ENCODE peak calls at places on chromosomes 6 and 20, in eight cellular contexts. I, J, S, Y, U, W, E and O are unnamed samples.

GRCh38 chr6:13480631-13481501 is 6.5 kb downstream of the GFOD1 start:
- DNase-seq in I (peak), J (peak), S (no peak), Y (no peak), U (no peak), W (no peak), E (no peak), O (no peak)

GRCh38 chr20:32339116-32339515 is 19.0 kb upstream of the ASXL1 start:
- DNase-seq in I (no peak), J (no peak), S (peak), Y (no peak), U (no peak), W (no peak), E (no peak), O (no peak)

GRCh38 chr20:10985536-10985935 is 311.7 kb upstream of the JAG1 start:
- DNase-seq in I (peak), J (peak), S (peak), Y (no peak), U (no peak), W (no peak), E (no peak), O (no peak)

GRCh38 chr6:123053602-123054225 is 57.7 kb downstream of the CLVS2 start:
- DNase-seq in I (no peak), J (no peak), S (no peak), Y (no peak), U (no peak), W (no peak), E (no peak), O (no peak)

GRCh38 chr20:56343861-56344381 is 14.9 kb upstream of the FAM210B start:
- DNase-seq in I (no peak), J (peak), S (peak), Y (no peak), U (peak), W (peak), E (peak), O (no peak)

GRCh38 chr20:5705827-5706226 is 44.4 kb upstream of the SHLD1 start:
- DNase-seq in I (no peak), J (no peak), S (no peak), Y (no peak), U (no peak), W (no peak), E (no peak), O (no peak)

GRCh38 chr6:106117579-106117978 is 31.4 kb downstream of the PRDM1 start:
- DNase-seq in I (no peak), J (no peak), S (no peak), Y (no peak), U (no peak), W (no peak), E (no peak), O (no peak)

GRCh38 chr6:125957845-125958244 is 1.3 kb downstream of the HINT3 start:
- DNase-seq in I (peak), J (no peak), S (peak), Y (no peak), U (no peak), W (no peak), E (no peak), O (no peak)

GRCh38 chr20:47058236-47058635 is 163.6 kb downstream of the EYA2 start:
- DNase-seq in I (no peak), J (no peak), S (no peak), Y (no peak), U (no peak), W (no peak), E (no peak), O (no peak)

GRCh38 chr6:168619560-168620314 is 178.8 kb downstream of the SMOC2 start:
- DNase-seq in I (peak), J (no peak), S (no peak), Y (no peak), U (no peak), W (peak), E (no peak), O (no peak)

GRCh38 chr6:142838821-142839685 is 105.9 kb downstream of the HIVEP2 start:
- DNase-seq in I (peak), J (no peak), S (peak), Y (no peak), U (no peak), W (no peak), E (no peak), O (no peak)

GRCh38 chr6:163427498-163428254 is 13.2 kb downstream of the QKI start:
- DNase-seq in I (peak), J (no peak), S (peak), Y (no peak), U (no peak), W (no peak), E (no peak), O (no peak)

GRCh38 chr20:62895539-62895938 is 30.8 kb downstream of the DIDO1 start:
- DNase-seq in I (no peak), J (no peak), S (no peak), Y (no peak), U (no peak), W (no peak), E (no peak), O (no peak)

GRCh38 chr20:56780266-56780665 is 151.2 kb downstream of the TFAP2C start:
- DNase-seq in I (no peak), J (no peak), S (no peak), Y (no peak), U (no peak), W (no peak), E (no peak), O (no peak)

GRCh38 chr6:150624199-150624598 is 24.5 kb downstream of the PLEKHG1 start:
- DNase-seq in I (no peak), J (no peak), S (no peak), Y (no peak), U (no peak), W (no peak), E (no peak), O (no peak)

GRCh38 chr20:16490696-16491095 is 82.6 kb downstream of the KIF16B start:
- DNase-seq in I (no peak), J (no peak), S (no peak), Y (no peak), U (no peak), W (no peak), E (no peak), O (no peak)

GRCh38 chr6:149925253-149925973 is 2.5 kb upstream of the RAET1G start:
- DNase-seq in I (no peak), J (peak), S (no peak), Y (no peak), U (peak), W (no peak), E (peak), O (no peak)

GRCh38 chr6:149216459-149216858 is 101.1 kb upstream of the TAB2 start:
- DNase-seq in I (no peak), J (no peak), S (no peak), Y (no peak), U (no peak), W (no peak), E (no peak), O (no peak)

GRCh38 chr6:27096834-27097511 is 150.5 kb upstream of the PRSS16 start:
- DNase-seq in I (peak), J (peak), S (peak), Y (no peak), U (peak), W (no peak), E (peak), O (no peak)

GRCh38 chr6:35787266-35788218 is 6.7 kb downstream of the CLPSL1 start:
- DNase-seq in I (no peak), J (no peak), S (no peak), Y (no peak), U (no peak), W (no peak), E (no peak), O (peak)

GRCh38 chr6:156906451-156906850 is 129.3 kb downstream of the ARID1B start:
- DNase-seq in I (no peak), J (no peak), S (no peak), Y (no peak), U (no peak), W (no peak), E (no peak), O (no peak)

GRCh38 chr6:7446056-7446455 is 56.4 kb downstream of the RIOK1 start:
- DNase-seq in I (no peak), J (no peak), S (no peak), Y (no peak), U (no peak), W (no peak), E (no peak), O (peak)

GRCh38 chr20:24235740-24236139 is 233.7 kb upstream of the SYNDIG1 start:
- DNase-seq in I (no peak), J (no peak), S (no peak), Y (no peak), U (no peak), W (no peak), E (no peak), O (no peak)

GRCh38 chr6:155706341-155706740 is 250.7 kb upstream of the NOX3 start:
- DNase-seq in I (no peak), J (no peak), S (no peak), Y (no peak), U (no peak), W (no peak), E (no peak), O (no peak)

GRCh38 chr20:9573598-9573997 is 59.2 kb downstream of the LAMP5 start:
- DNase-seq in I (no peak), J (no peak), S (no peak), Y (no peak), U (no peak), W (no peak), E (no peak), O (no peak)

GRCh38 chr6:83221886-83222479 is 28.8 kb downstream of the RWDD2A start:
- DNase-seq in I (peak), J (no peak), S (peak), Y (no peak), U (no peak), W (peak), E (no peak), O (no peak)

GRCh38 chr6:90483116-90483839 is 103.6 kb downstream of the MAP3K7 start:
- DNase-seq in I (peak), J (no peak), S (peak), Y (no peak), U (no peak), W (no peak), E (no peak), O (no peak)

GRCh38 chr6:45971287-45971686 is 44.4 kb downstream of the CLIC5 start:
- DNase-seq in I (no peak), J (no peak), S (no peak), Y (no peak), U (no peak), W (no peak), E (no peak), O (no peak)

GRCh38 chr6:112620832-112621569 is 273.9 kb downstream of the RFPL4B start:
- DNase-seq in I (peak), J (peak), S (peak), Y (no peak), U (no peak), W (peak), E (no peak), O (no peak)

GRCh38 chr6:133169901-133170300 is 71.3 kb upstream of the EYA4 start:
- DNase-seq in I (no peak), J (no peak), S (no peak), Y (no peak), U (no peak), W (no peak), E (no peak), O (no peak)

GRCh38 chr20:5524886-5525285 is 208.1 kb upstream of the PROKR2 start:
- DNase-seq in I (no peak), J (no peak), S (no peak), Y (no peak), U (no peak), W (no peak), E (no peak), O (no peak)

GRCh38 chr20:32752458-32753250 is 9.4 kb upstream of the COMMD7 start:
- DNase-seq in I (peak), J (peak), S (peak), Y (no peak), U (no peak), W (no peak), E (no peak), O (no peak)

GRCh38 chr6:49541210-49541724 is 9.2 kb upstream of the C6orf141 start:
- DNase-seq in I (peak), J (no peak), S (peak), Y (no peak), U (no peak), W (no peak), E (no peak), O (no peak)

GRCh38 chr6:113695506-113695905 is 161.6 kb upstream of the MARCKS start:
- DNase-seq in I (no peak), J (no peak), S (peak), Y (no peak), U (no peak), W (no peak), E (no peak), O (no peak)

GRCh38 chr6:170152111-170152926 is 138.6 kb downstream of the DLL1 start:
- DNase-seq in I (peak), J (no peak), S (no peak), Y (no peak), U (no peak), W (no peak), E (peak), O (no peak)

GRCh38 chr6:133340557-133340956 is 99.4 kb downstream of the EYA4 start:
- DNase-seq in I (peak), J (peak), S (peak), Y (no peak), U (no peak), W (no peak), E (no peak), O (no peak)

GRCh38 chr6:21305827-21306469 is 287.6 kb upstream of the SOX4 start:
- DNase-seq in I (peak), J (no peak), S (peak), Y (no peak), U (no peak), W (no peak), E (no peak), O (no peak)
- TF ChIP-seq CTCF in I (peak), J (peak), S (peak), Y (no peak), U (no peak), W (no peak), E (no peak), O (peak)

GRCh38 chr6:33958208-33958862 is 154.5 kb upstream of the MLN start:
- DNase-seq in I (no peak), J (no peak), S (no peak), Y (no peak), U (no peak), W (no peak), E (no peak), O (no peak)
- TF ChIP-seq CTCF in I (peak), J (peak), S (peak), Y (no peak), U (no peak), W (peak), E (no peak), O (peak)

GRCh38 chr6:39309942-39310531 is 4.2 kb downstream of the KCNK17 start:
- DNase-seq in I (peak), J (peak), S (peak), Y (peak), U (peak), W (peak), E (peak), O (no peak)
- TF ChIP-seq CTCF in I (peak), J (peak), S (peak), Y (no peak), U (peak), W (peak), E (peak), O (peak)

GRCh38 chr20:12036142-12036541 is 118.4 kb downstream of the BTBD3 start:
- DNase-seq in I (no peak), J (no peak), S (no peak), Y (no peak), U (no peak), W (no peak), E (no peak), O (no peak)

GRCh38 chr20:12028771-12029170 is 111.1 kb downstream of the BTBD3 start:
- DNase-seq in I (no peak), J (no peak), S (no peak), Y (no peak), U (no peak), W (no peak), E (no peak), O (no peak)

DNA sequence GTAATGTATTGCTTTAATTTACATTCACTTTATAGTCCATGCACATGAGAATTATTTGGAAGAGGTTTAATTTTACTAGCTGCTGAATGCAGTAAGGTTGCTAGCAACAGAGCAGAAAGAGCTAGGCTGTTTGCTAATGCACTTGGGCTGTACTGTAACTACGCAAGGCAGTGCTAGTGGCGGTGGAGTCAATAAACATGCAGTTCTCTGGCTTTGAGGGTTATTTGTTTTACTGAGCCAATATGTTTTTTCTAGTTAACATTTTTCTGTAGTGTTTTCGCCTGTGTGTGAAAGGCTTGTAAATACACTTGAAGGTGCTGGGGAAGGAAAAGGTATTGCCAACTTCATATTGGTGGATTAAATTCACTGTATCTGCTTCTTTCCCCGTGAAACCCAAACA is 112.8 kb downstream of the BTBD3 start:
- DNase-seq in I (no peak), J (no peak), S (no peak), Y (no peak), U (no peak), W (no peak), E (no peak), O (no peak)
- TF ChIP-seq CTCF in I (no peak), J (no peak), S (no peak), Y (no peak), U (no peak), W (no peak), E (no peak), O (no peak)

GRCh38 chr20:61722146-61722678 is 343.5 kb downstream of the TAF4 start:
- DNase-seq in I (no peak), J (no peak), S (no peak), Y (no peak), U (no peak), W (no peak), E (no peak), O (no peak)
- TF ChIP-seq CTCF in I (no peak), J (no peak), S (no peak), Y (no peak), U (no peak), W (no peak), E (no peak), O (no peak)

GRCh38 chr6:14578994-14579393 is 461.4 kb downstream of the CD83 start:
- DNase-seq in I (no peak), J (no peak), S (no peak), Y (no peak), U (no peak), W (no peak), E (no peak), O (no peak)

GRCh38 chr6:14589192-14589591 is 471.6 kb downstream of the CD83 start:
- DNase-seq in I (no peak), J (no peak), S (no peak), Y (no peak), U (no peak), W (no peak), E (no peak), O (no peak)

GRCh38 chr6:14582731-14583130 is 465.2 kb downstream of the CD83 start:
- DNase-seq in I (no peak), J (no peak), S (no peak), Y (no peak), U (no peak), W (no peak), E (no peak), O (no peak)

GRCh38 chr6:14585689-14586088 is 468.1 kb downstream of the CD83 start:
- DNase-seq in I (no peak), J (no peak), S (peak), Y (no peak), U (no peak), W (no peak), E (no peak), O (no peak)

DNA sequence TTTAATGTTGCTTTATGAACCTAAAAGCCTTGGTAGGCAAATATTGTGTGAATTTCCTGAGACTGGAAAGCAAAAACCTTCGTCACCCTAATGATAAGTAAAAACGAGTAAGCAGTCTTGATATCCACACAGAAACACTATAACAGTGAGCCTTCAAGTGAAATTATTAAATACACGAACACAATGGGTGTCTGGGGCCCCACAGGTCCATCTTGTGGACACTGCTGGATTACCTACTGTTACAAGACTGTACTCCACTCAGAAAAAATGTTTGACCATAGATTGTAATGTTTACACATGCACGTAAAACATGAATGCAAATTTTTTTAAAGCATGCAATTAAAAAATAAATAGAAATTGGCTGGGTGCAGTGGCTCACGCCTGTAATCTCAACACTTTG is 466.9 kb downstream of the CD83 start:
- DNase-seq in I (no peak), J (no peak), S (peak), Y (no peak), U (no peak), W (no peak), E (no peak), O (no peak)
- TF ChIP-seq CTCF in I (no peak), J (peak), S (peak), Y (no peak), U (no peak), W (no peak), E (peak), O (peak)

GRCh38 chr6:37570801-37571200 is 71.1 kb upstream of the CCDC167 start:
- DNase-seq in I (no peak), J (no peak), S (no peak), Y (no peak), U (no peak), W (no peak), E (no peak), O (no peak)

GRCh38 chr6:37566209-37566859 is 66.6 kb upstream of the CCDC167 start:
- DNase-seq in I (no peak), J (peak), S (peak), Y (no peak), U (peak), W (peak), E (peak), O (no peak)

GRCh38 chr6:37569317-37569716 is 69.6 kb upstream of the CCDC167 start:
- DNase-seq in I (no peak), J (no peak), S (no peak), Y (no peak), U (no peak), W (no peak), E (no peak), O (no peak)

GRCh38 chr6:37572340-37572739 is 72.6 kb upstream of the CCDC167 start:
- DNase-seq in I (no peak), J (no peak), S (no peak), Y (no peak), U (no peak), W (no peak), E (no peak), O (no peak)

DNA sequence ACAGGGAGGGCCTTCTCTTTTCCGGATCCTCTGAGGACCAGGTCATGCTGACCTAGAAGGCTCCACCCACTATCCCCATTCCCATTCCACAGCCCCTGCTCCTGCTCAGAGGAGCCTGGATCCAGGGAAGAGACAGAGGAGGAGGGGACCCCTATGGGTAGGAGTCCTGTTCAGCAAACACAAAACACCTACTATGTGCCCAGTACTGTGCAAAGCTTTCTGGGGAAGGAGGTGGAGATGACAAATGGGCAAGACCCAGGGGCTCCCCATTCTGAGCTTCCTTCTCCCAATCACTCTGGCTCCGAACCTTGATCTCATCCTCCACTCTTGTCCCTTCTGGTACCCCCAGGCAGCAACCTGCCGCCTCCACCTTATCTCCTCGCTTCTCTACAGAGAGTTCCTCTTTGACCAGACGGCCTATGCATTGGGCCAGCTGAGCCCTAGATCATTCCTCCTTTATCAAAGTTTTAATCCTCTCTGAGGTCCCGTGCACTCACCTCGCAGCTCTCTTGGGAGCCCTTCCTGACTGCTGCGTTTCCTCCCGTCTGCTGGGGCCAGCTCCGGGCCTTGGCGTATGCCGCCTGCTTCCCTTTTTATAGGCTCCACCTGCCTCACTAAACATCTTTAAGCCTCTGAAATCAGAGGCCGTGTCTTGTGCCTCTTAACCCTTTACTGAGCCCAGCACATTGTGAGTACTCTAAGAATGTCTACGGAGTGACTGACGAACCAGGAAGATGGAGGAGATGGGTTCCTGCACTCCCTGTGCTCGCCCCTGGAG is 70.5 kb upstream of the CCDC167 start:
- DNase-seq in I (no peak), J (no peak), S (no peak), Y (no peak), U (no peak), W (no peak), E (no peak), O (no peak)
- TF ChIP-seq CTCF in I (no peak), J (no peak), S (no peak), Y (no peak), U (no peak), W (no peak), E (no peak), O (no peak)